ENCODE peak calls at places on chromosomes 2 and 18, in six cellular contexts. U is OCI-LY7, W is mesendoderm, P is fibroblast of lung, D is tibial artery, A is fibroblast of mammary gland. G is an unnamed sample.

GRCh38 chr2:196951973-196952372 is 25.5 kb upstream of the PGAP1 start:
- DNase-seq in U (no peak), P (no peak), A (no peak), W (no peak), D (no peak), G (no peak)

GRCh38 chr2:130183500-130184373 is 1.7 kb downstream of the MZT2B start:
- DNase-seq in P (peak; percentile 39), U (no peak), D (no peak), W (peak; percentile 73), A (peak; percentile 35), G (no peak)

GRCh38 chr2:101999122-101999789 is 7.5 kb downstream of the IL1R2 start:
- DNase-seq in W (no peak), U (no peak), A (peak; percentile 53), P (peak; percentile 12), D (no peak), G (no peak)

GRCh38 chr2:6233932-6234331 is 541.7 kb downstream of the SOX11 start:
- DNase-seq in D (no peak), A (no peak), U (no peak), W (no peak), P (no peak), G (no peak)

GRCh38 chr18:78238404-78239089 is 741.1 kb upstream of the SALL3 start:
- DNase-seq in U (no peak), D (no peak), W (peak; percentile 53), A (no peak), P (peak; percentile 1), G (peak; percentile 16)

GRCh38 chr2:73142937-73143336 is 30.2 kb upstream of the RAB11FIP5 start:
- DNase-seq in P (no peak), W (no peak), D (no peak), A (no peak), U (no peak), G (peak; percentile 5)

GRCh38 chr18:48405108-48405507 is 4.1 kb downstream of the ZBTB7C start:
- DNase-seq in D (no peak), W (peak; percentile 14), P (peak; percentile 59), U (no peak), A (peak; percentile 54), G (no peak)

GRCh38 chr2:237604960-237605359 is 14.4 kb upstream of the RAB17 start:
- DNase-seq in W (peak; percentile 87), A (peak; percentile 58), D (no peak), U (no peak), P (peak; percentile 18), G (no peak)

GRCh38 chr2:186493564-186494085 is 7.6 kb downstream of the ZC3H15 start:
- DNase-seq in P (no peak), A (no peak), W (no peak), D (no peak), U (no peak), G (no peak)

GRCh38 chr18:59616501-59616900 is 80.7 kb downstream of the CCBE1 start:
- DNase-seq in U (no peak), P (peak; percentile 83), A (peak; percentile 32), D (no peak), W (no peak), G (no peak)

GRCh38 chr2:211157856-211158463 is 601.6 kb downstream of the CPS1 start:
- DNase-seq in P (peak; percentile 50), W (peak; percentile 72), U (peak; percentile 76), A (peak; percentile 67), D (peak; percentile 80), G (peak; percentile 60)

GRCh38 chr2:236286866-236287545 is 22.8 kb upstream of the ASB18 start:
- DNase-seq in P (peak; percentile 39), W (peak; percentile 4), A (peak; percentile 55), D (no peak), U (no peak), G (no peak)

GRCh38 chr2:189020179-189020578 is 46.0 kb downstream of the COL3A1 start:
- DNase-seq in A (no peak), P (no peak), U (no peak), D (no peak), W (no peak), G (no peak)

DNA sequence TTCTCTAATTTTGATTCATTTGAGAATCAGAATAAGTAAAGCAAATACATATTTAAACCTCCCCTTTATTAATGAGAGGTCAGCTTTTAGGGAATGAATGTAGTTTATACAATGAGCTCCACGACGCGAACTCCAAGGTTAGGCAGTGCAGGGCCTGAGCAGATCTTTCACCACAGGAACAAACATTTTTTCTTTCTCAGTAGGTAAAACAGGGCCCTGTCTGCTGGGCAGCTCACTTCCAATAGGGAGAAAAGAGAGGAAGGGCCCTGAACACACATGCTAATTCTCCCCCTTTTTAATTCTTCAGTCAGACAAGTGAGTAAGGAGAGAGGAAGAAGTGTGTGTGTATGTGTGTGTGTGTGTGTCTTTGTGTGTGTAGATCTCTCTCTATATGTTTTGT is 682.4 kb upstream of the TMEFF2 start:
- DNase-seq in U (no peak), A (no peak), D (no peak), P (no peak), W (no peak), G (no peak)
- H3K4me3 ChIP-seq in U (no peak overlapping the region), A (no peak overlapping the region), D (no peak overlapping the region), P (no peak overlapping the region), W (no peak overlapping the region), G (no peak overlapping the region)

GRCh38 chr18:63095768-63096167 is 223.8 kb downstream of the BCL2 start:
- DNase-seq in U (no peak), D (no peak), A (no peak), W (no peak), P (no peak), G (no peak)
- H3K4me3 ChIP-seq in U (no peak overlapping the region), D (no peak overlapping the region), A (no peak overlapping the region), W (no peak overlapping the region), P (no peak overlapping the region), G (no peak overlapping the region)

GRCh38 chr18:76528477-76529432 is 33.7 kb upstream of the ZNF516 start:
- DNase-seq in D (no peak), P (peak; percentile 49), A (peak; percentile 73), U (no peak), W (peak; percentile 36), G (no peak)
- H3K4me3 ChIP-seq in D (peak overlapping the region; percentile 39), P (peak overlapping the region; percentile 56), A (peak overlapping the region; percentile 56), U (no peak overlapping the region), W (no peak overlapping the region), G (no peak overlapping the region)

GRCh38 chr18:30499721-30500120 is 542.8 kb downstream of the DSC3 start:
- DNase-seq in U (no peak), D (no peak), W (no peak), A (no peak), P (no peak), G (no peak)

GRCh38 chr18:30501594-30501993 is 540.9 kb downstream of the DSC3 start:
- DNase-seq in D (no peak), W (no peak), P (no peak), A (no peak), U (no peak), G (no peak)

GRCh38 chr18:30500240-30500945 is 542.1 kb downstream of the DSC3 start:
- DNase-seq in P (no peak), D (no peak), W (no peak), U (no peak), A (no peak), G (no peak)
- H3K4me3 ChIP-seq in P (no peak overlapping the region), D (no peak overlapping the region), W (no peak overlapping the region), U (no peak overlapping the region), A (no peak overlapping the region), G (no peak overlapping the region)

DNA sequence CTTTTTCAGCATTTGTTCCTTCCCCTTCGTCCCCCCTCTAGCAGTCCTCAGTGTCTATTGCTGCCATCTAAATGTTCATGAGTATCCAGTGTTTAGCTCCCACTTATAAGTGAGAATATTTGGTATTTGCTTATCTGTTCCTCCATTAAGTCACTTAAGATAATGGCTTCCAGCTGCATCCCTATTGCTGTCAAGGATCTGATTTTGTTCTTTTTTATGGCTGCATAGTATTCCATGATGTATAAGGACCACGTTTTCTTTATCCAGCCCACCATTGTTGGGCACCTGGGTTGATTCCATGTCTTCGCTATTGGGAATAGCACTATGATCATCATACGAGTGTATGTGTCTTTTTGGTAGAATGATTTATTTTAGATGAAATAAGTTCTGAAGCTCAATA is 166.9 kb upstream of the NCK2 start:
- DNase-seq in P (no peak), U (no peak), W (no peak), A (no peak), D (no peak), G (no peak)
- H3K4me3 ChIP-seq in P (no peak overlapping the region), U (no peak overlapping the region), W (no peak overlapping the region), A (no peak overlapping the region), D (no peak overlapping the region), G (no peak overlapping the region)

GRCh38 chr2:55155206-55155605 is 76.9 kb downstream of the CLHC1 start:
- DNase-seq in P (peak; percentile 26), U (no peak), D (no peak), A (no peak), W (no peak), G (no peak)
- H3K4me3 ChIP-seq in P (no peak overlapping the region), U (no peak overlapping the region), D (no peak overlapping the region), A (no peak overlapping the region), W (no peak overlapping the region), G (no peak overlapping the region)

GRCh38 chr18:79440316-79440715 is 44.6 kb downstream of the NFATC1 start:
- DNase-seq in U (no peak), W (no peak), A (no peak), P (no peak), D (no peak), G (no peak)

GRCh38 chr18:79438089-79438488 is 42.4 kb downstream of the NFATC1 start:
- DNase-seq in D (no peak), U (no peak), W (no peak), P (no peak), A (peak; percentile 33), G (no peak)

GRCh38 chr18:79439201-79440023 is 43.7 kb downstream of the NFATC1 start:
- DNase-seq in U (no peak), A (peak; percentile 35), D (no peak), P (peak; percentile 71), W (no peak), G (peak; percentile 18)

GRCh38 chr18:79436556-79437275 is 41.0 kb downstream of the NFATC1 start:
- DNase-seq in D (no peak), W (no peak), U (no peak), P (no peak), A (no peak), G (no peak)

GRCh38 chr18:79438581-79438980 is 42.9 kb downstream of the NFATC1 start:
- DNase-seq in P (no peak), W (no peak), D (no peak), A (no peak), U (no peak), G (no peak)
- H3K4me3 ChIP-seq in P (no peak overlapping the region), W (no peak overlapping the region), D (no peak overlapping the region), A (no peak overlapping the region), U (no peak overlapping the region), G (no peak overlapping the region)

GRCh38 chr18:39839782-39840181 is 2115.3 kb upstream of the PIK3C3 start:
- DNase-seq in W (no peak), P (peak; percentile 35), A (peak; percentile 43), D (no peak), U (no peak), G (no peak)

GRCh38 chr18:39835303-39836030 is 2119.6 kb upstream of the PIK3C3 start:
- DNase-seq in U (no peak), D (no peak), A (peak; percentile 11), W (peak; percentile 27), P (peak; percentile 31), G (no peak)

GRCh38 chr18:39841133-39842041 is 2113.6 kb upstream of the PIK3C3 start:
- DNase-seq in W (peak; percentile 88), D (peak; percentile 67), P (peak; percentile 67), U (no peak), A (peak; percentile 78), G (no peak)

GRCh38 chr18:39840406-39840805 is 2114.6 kb upstream of the PIK3C3 start:
- DNase-seq in W (no peak), A (peak; percentile 87), U (no peak), D (no peak), P (peak; percentile 47), G (no peak)

GRCh38 chr18:39838831-39839230 is 2116.2 kb upstream of the PIK3C3 start:
- DNase-seq in P (no peak), A (peak; percentile 4), U (no peak), D (no peak), W (no peak), G (no peak)
- H3K4me3 ChIP-seq in P (no peak overlapping the region), A (no peak overlapping the region), U (no peak overlapping the region), D (no peak overlapping the region), W (no peak overlapping the region), G (no peak overlapping the region)